ENCODE peak calls at places on chromosomes 4 and X, in five cellular contexts. L is H1, I is GM12878, F is HepG2, W is K562. Y is an unnamed sample.

GRCh38 chrX:45803383-45803921 is 602.8 kb upstream of the DIPK2B start:
- DNase-seq in L (no peak), I (no peak), F (no peak), W (no peak), Y (no peak)

GRCh38 chr4:153233761-153234371 is 29.6 kb downstream of the TRIM2 start:
- DNase-seq in L (no peak), I (no peak), F (no peak), W (no peak), Y (no peak)

GRCh38 chrX:133405498-133406180 is 9.7 kb downstream of the GPC4 start:
- DNase-seq in L (no peak), I (no peak), F (no peak), W (no peak), Y (no peak)

GRCh38 chr4:85370400-85371032 is 104.4 kb upstream of the ARHGAP24 start:
- DNase-seq in L (peak; percentile 63), I (peak; percentile 11), F (peak; percentile 31), W (peak; percentile 17), Y (peak; percentile 69)

GRCh38 chrX:70026112-70026850 is 23.5 kb downstream of the AWAT2 start:
- DNase-seq in L (no peak), I (no peak), F (no peak), W (no peak), Y (no peak)

GRCh38 chr4:109658871-109659410 is 44.3 kb downstream of the CASP6 start:
- DNase-seq in L (no peak), I (no peak), F (no peak), W (no peak), Y (peak; percentile 33)

GRCh38 chr4:171857302-171858005 is 44.2 kb downstream of the GALNTL6 start:
- DNase-seq in L (no peak), I (no peak), F (no peak), W (no peak), Y (no peak)

GRCh38 chr4:71229477-71230257 is 109.2 kb upstream of the SLC4A4 start:
- DNase-seq in L (no peak), I (no peak), F (peak; percentile 5), W (peak; percentile 23), Y (peak; percentile 70)

GRCh38 chrX:50812995-50813842 is 775 bp downstream of the SHROOM4 start:
- DNase-seq in L (peak; percentile 55), I (no peak), F (no peak), W (no peak), Y (peak; percentile 39)

GRCh38 chr4:36011381-36011780 is 232.9 kb downstream of the ARAP2 start:
- DNase-seq in L (no peak), I (no peak), F (no peak), W (no peak), Y (no peak)

GRCh38 chrX:80022363-80023031 is 7.9 kb downstream of the TBX22 start:
- DNase-seq in L (peak; percentile 52), I (no peak), F (no peak), W (no peak), Y (peak; percentile 48)

GRCh38 chr4:126965876-126966275 is 666.9 kb upstream of the INTU start:
- DNase-seq in L (no peak), I (no peak), F (no peak), W (no peak), Y (no peak)

GRCh38 chrX:103234869-103235268 is 20.0 kb downstream of the BEX4 start:
- DNase-seq in L (no peak), I (no peak), F (no peak), W (no peak), Y (no peak)

GRCh38 chr4:1105662-1106061 is 7.7 kb downstream of the RNF212 start:
- DNase-seq in L (no peak), I (no peak), F (no peak), W (no peak), Y (peak; percentile 28)

GRCh38 chr4:13989496-13989895 is 362.0 kb upstream of the BOD1L1 start:
- DNase-seq in L (no peak), I (no peak), F (no peak), W (no peak), Y (no peak)

GRCh38 chr4:172377486-172378140 is 564.4 kb downstream of the GALNTL6 start:
- DNase-seq in L (no peak), I (no peak), F (no peak), W (no peak), Y (no peak)

GRCh38 chrX:17567173-17567572 is 170.1 kb upstream of the SCML1 start:
- DNase-seq in L (no peak), I (no peak), F (no peak), W (no peak), Y (no peak)

GRCh38 chrX:88735835-88736234 is 11.2 kb upstream of the CPXCR1 start:
- DNase-seq in L (no peak), I (no peak), F (no peak), W (no peak), Y (no peak)

DNA sequence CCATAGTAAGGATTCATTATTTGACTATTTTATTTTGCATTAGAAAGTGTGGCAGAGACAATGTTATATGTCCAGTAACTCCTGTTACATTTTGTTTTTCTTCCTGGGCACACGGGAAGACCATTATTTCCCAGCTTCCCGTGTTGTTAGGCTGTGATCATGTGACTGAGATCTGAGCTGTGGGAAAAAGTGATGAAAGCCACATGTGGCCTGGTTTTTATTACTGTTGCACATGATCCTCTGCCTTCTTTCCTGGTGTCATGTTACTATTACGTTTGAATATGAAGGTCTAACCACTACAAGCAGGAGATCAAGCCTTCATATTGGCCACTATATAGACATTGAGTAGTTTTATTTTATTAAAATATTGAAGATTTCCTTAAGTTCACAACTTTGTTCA is 28.2 kb upstream of the MID1 start:
- DNase-seq in L (no peak), I (no peak), F (no peak), W (no peak), Y (no peak)
- TF ChIP-seq CREB1 in L (no peak), I (no peak), F (no peak), W (no peak), Y (no peak)

GRCh38 chr4:76698141-76698540 is 199.8 kb downstream of the SOWAHB start:
- DNase-seq in L (no peak), I (no peak), F (no peak), W (no peak), Y (no peak)

GRCh38 chr4:76702440-76703122 is 195.4 kb downstream of the SOWAHB start:
- DNase-seq in L (no peak), I (no peak), F (no peak), W (no peak), Y (no peak)

GRCh38 chr4:76703123-76703490 is 194.8 kb downstream of the SOWAHB start:
- DNase-seq in L (no peak), I (no peak), F (no peak), W (no peak), Y (no peak)

GRCh38 chr4:76697129-76697803 is 200.7 kb downstream of the SOWAHB start:
- DNase-seq in L (no peak), I (peak; percentile 58), F (no peak), W (no peak), Y (peak; percentile 64)

DNA sequence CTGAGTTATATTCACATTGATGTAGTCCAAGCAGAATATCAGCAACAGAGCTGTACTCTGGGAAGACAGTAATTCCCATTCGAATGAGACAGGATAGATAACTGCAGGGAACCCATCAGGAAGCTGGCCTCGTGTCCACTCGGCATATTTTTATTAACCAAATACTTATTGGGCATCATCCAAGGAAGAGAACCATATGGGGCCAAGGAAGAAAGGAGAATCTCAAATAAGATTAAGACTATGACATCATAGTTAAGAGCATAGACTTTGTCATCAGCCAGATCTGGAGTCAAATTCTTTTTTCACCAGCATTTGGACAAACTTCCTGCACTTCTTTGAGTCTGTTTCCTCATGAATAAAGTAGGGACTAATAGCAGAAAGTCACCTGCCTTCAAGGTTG is 198.0 kb downstream of the SOWAHB start:
- DNase-seq in L (no peak), I (no peak), F (no peak), W (no peak), Y (no peak)
- H3K4me1 ChIP-seq in L (peaks cover 19% of the 10 kb centered on the region), I (peaks cover 18% of the 10 kb centered on the region), F (no peaks in the 10 kb centered on the region), W (no peaks in the 10 kb centered on the region), Y (peaks cover 85% of the 10 kb centered on the region)

DNA sequence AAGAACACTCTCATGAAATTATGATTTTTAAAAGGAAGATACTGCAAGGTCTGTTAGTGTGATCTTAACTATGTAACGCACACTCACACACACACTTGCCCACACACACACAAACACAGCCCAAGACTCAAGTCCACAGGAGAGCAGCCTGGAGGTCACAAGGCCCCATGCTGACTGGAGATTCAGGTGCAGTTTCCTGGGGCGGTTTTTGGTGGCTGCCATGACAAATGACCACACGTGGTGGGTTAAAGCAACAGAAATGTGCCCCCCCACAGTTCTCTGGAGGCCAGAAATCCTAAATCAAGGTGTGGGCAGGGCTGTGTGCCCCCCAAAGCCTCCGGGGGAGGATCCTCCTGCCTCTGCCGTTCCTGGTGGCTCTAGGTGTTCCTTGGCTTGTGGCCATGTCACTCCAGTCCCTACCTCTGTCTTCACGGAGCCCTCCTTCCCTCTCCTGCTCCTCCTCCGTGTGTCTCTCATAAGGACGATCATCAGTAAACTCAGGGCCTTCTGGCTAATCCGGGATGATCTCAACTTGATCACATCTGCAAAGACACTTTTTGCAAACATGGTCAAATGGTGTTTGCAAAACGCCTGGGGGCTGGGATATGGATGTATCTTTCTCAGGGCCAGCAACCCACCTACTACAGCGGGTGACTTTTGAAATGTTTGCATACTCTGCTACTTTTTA is 9.7 kb upstream of the HTRA3 start:
- DNase-seq in L (no peak), I (no peak), F (no peak), W (no peak), Y (no peak)
- TF ChIP-seq CREB1 in L (no peak), I (no peak), F (no peak), W (no peak), Y (no peak)

GRCh38 chr4:5730436-5730835 is 19.4 kb downstream of the EVC start:
- DNase-seq in L (no peak), I (no peak), F (no peak), W (no peak), Y (no peak)

GRCh38 chr4:5732158-5732557 is 21.2 kb downstream of the EVC start:
- DNase-seq in L (no peak), I (no peak), F (no peak), W (no peak), Y (no peak)

GRCh38 chr4:5728451-5728850 is 17.4 kb downstream of the EVC start:
- DNase-seq in L (no peak), I (no peak), F (no peak), W (no peak), Y (no peak)

GRCh38 chr4:5734841-5735240 is 23.8 kb downstream of the EVC start:
- DNase-seq in L (no peak), I (no peak), F (no peak), W (no peak), Y (no peak)

DNA sequence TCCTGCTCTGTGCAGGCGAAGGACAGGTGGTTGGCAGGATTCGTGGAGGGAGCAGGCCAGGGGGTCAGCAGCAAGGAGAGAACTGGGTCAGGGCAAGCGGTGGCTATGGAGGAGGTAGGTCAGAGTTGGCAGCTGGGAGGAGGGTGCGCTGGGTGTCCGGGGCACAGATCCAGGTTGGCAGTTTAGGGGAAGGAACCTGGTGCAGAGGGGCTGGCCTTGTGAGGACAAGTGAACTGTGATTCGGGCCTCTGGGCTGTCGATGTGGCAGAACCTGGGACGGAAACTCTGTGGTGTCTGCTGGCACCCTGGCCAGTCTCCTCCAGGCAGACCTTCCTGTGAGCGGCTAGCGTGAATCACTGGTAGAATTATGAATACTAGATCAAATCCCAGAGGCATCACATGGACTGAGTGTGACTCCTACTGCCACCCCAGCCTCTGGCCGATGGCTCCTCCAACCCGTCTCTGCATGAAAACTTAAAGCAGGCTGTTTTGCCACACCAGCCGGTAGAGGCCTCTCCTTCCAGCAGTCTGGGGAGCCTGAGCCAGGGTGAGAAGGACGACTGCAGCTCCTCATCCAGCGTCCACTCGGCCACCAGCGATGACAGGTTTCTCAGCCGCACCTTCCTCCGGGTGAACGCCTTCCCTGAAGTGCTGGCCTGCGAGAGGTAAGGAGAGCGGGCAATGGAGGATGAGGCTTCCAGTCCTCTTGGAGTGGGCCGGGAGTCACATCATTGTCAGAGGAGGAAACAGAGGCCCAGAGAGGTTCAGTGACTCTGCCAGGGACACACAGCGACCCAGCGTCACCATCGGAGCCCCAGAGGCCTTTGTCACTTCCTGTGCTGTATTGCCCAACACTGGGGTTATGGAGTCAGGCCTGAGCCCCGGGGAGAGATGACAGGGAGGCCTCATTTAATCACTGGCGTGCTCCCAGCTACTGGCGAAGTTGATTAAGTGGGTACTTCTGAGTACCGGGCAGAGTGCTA is 20.3 kb downstream of the EVC start:
- DNase-seq in L (no peak), I (no peak), F (no peak), W (no peak), Y (no peak)
- H3K4me1 ChIP-seq in L (no peaks in the 10 kb centered on the region), I (no peaks in the 10 kb centered on the region), F (no peaks in the 10 kb centered on the region), W (no peaks in the 10 kb centered on the region), Y (no peaks in the 10 kb centered on the region)

Y was measured in GM23338.